ENCODE peak calls at places on chromosomes 16 and 17, in nine cellular contexts. Q is HFFc6; U is right atrium auricular region; B is stimulated activated CD4-positive, alpha-beta T cell treated with anti-CD3 and anti-CD28 coated beads, TNF-alpha, amount 100 ng/mL, for 24 hours; G is HT-29; M is stimulated activated CD8-positive, alpha-beta memory T cell treated with anti-CD3 and anti-CD28 coated beads, Interleukin-4, amount 100 ng/mL, for 1 hour; D is AG10803; F is substantia nigra; N is CD8-positive, alpha-beta T cell. P is an unnamed sample.

GRCh38 chr16:776824-777223 is 11.4 kb downstream of the RPUSD1 start:
- DNase-seq in U (no peak), D (no peak), F (no peak), G (no peak), B (no peak), Q (no peak), M (no peak), N (no peak), P (no peak)

GRCh38 chr16:47037396-47037745 is 63.9 kb upstream of the DNAJA2 start:
- DNase-seq in U (no peak), Q (no peak), D (no peak), B (no peak), N (no peak), M (no peak), G (no peak), F (no peak), P (no peak)

GRCh38 chr17:39553326-39553945 is 54.3 kb downstream of the NEUROD2 start:
- DNase-seq in G (no peak), B (no peak), F (no peak), D (peak; percentile 28), M (no peak), N (no peak), Q (peak; percentile 58), U (no peak), P (peak; percentile 70)

GRCh38 chr16:28925386-28926228 is 569 bp upstream of the RABEP2 start:
- DNase-seq in Q (peak; percentile 70), U (peak; percentile 85), N (peak; percentile 66), D (peak; percentile 83), B (peak; percentile 62), F (no peak), M (peak; percentile 51), G (no peak), P (peak; percentile 69)

GRCh38 chr17:17613708-17614114 is 22.2 kb upstream of the PEMT start:
- DNase-seq in D (peak; percentile 74), B (peak; percentile 8), N (peak; percentile 24), M (no peak), G (peak; percentile 77), F (no peak), U (peak; percentile 67), Q (peak; percentile 76), P (peak; percentile 88)

GRCh38 chr16:1300664-1301476 is 8.6 kb upstream of the UBE2I start:
- DNase-seq in N (peak; percentile 66), B (peak; percentile 49), Q (peak; percentile 44), D (peak; percentile 34), M (peak; percentile 58), F (no peak), U (peak; percentile 62), G (peak; percentile 66), P (peak; percentile 58)

GRCh38 chr16:75591001-75591852 is 25.0 kb downstream of the GABARAPL2 start:
- DNase-seq in B (no peak), Q (peak; percentile 56), G (no peak), D (peak; percentile 77), N (no peak), M (no peak), U (peak; percentile 86), F (peak; percentile 31), P (peak; percentile 75)

GRCh38 chr16:50879873-50880695 is 138.2 kb downstream of the CYLD start:
- DNase-seq in F (peak; percentile 11), G (no peak), D (no peak), N (no peak), U (peak; percentile 52), Q (no peak), B (no peak), M (no peak), P (no peak)

GRCh38 chr17:8360751-8361150 is 15.8 kb downstream of the KRABD2 start:
- DNase-seq in N (no peak), D (no peak), U (no peak), G (no peak), M (no peak), Q (no peak), F (no peak), B (no peak), P (no peak)

GRCh38 chr16:81181013-81181720 is 57.3 kb upstream of the BCO1 start:
- DNase-seq in D (peak; percentile 96), M (no peak), N (no peak), G (peak; percentile 85), B (no peak), Q (peak; percentile 98), U (peak; percentile 96), F (no peak), P (peak; percentile 98)

GRCh38 chr17:37179893-37180292 is 195.9 kb upstream of the C17orf78 start:
- DNase-seq in N (no peak), D (peak; percentile 49), M (no peak), U (no peak), B (no peak), G (no peak), F (no peak), Q (peak; percentile 63), P (peak; percentile 79)

GRCh38 chr17:17349724-17350106 is 46.5 kb downstream of the NT5M start:
- DNase-seq in N (no peak), B (no peak), U (no peak), D (no peak), F (no peak), M (no peak), G (no peak), Q (no peak), P (no peak)

GRCh38 chr17:42221886-42222745 is 27.8 kb upstream of the GHDC start:
- DNase-seq in N (peak; percentile 51), Q (peak; percentile 35), D (peak; percentile 45), M (peak; percentile 42), U (no peak), G (peak; percentile 30), F (no peak), B (peak; percentile 29), P (peak; percentile 83)

GRCh38 chr16:75216576-75216975 is 2.2 kb upstream of the CTRB1 start:
- DNase-seq in Q (no peak), N (no peak), B (no peak), F (no peak), M (no peak), G (no peak), U (no peak), D (no peak), P (no peak)

GRCh38 chr16:72203401-72203800 is 31.4 kb upstream of the PMFBP1 start:
- DNase-seq in U (peak; percentile 62), B (no peak), D (peak; percentile 23), M (no peak), F (peak; percentile 19), G (no peak), Q (peak; percentile 30), N (no peak), P (peak; percentile 47)

GRCh38 chr16:68069511-68070248 is 15.5 kb upstream of the NFATC3 start:
- DNase-seq in N (no peak), G (no peak), D (no peak), M (no peak), F (no peak), B (no peak), Q (no peak), U (no peak), P (no peak)

GRCh38 chr16:80804061-80804450 is 342 bp downstream of the CDYL2 start:
- DNase-seq in D (peak; percentile 75), G (peak; percentile 4), N (peak; percentile 39), F (no peak), U (no peak), B (peak; percentile 28), Q (peak; percentile 66), M (no peak), P (peak; percentile 72)

GRCh38 chr16:85010931-85011845 is at the start of gene ZDHHC7:
- DNase-seq in D (peak; percentile 81), N (peak; percentile 77), U (peak; percentile 87), M (peak; percentile 72), F (peak; percentile 76), Q (peak; percentile 76), G (peak; percentile 89), B (peak; percentile 75), P (peak; percentile 87)

GRCh38 chr16:1443980-1444729 is at the start of gene CCDC154:
- DNase-seq in F (no peak), M (no peak), D (no peak), Q (no peak), G (no peak), U (no peak), B (no peak), N (no peak), P (no peak)

GRCh38 chr16:89522287-89522686 is 14.1 kb downstream of the SPG7 start:
- DNase-seq in F (no peak), M (no peak), B (no peak), Q (no peak), N (no peak), U (no peak), G (no peak), D (no peak), P (no peak)

GRCh38 chr16:87439926-87440325 is 47.8 kb downstream of the MAP1LC3B start:
- DNase-seq in U (no peak), Q (no peak), M (no peak), F (no peak), D (no peak), N (no peak), B (no peak), G (no peak), P (no peak)

GRCh38 chr17:19359151-19359550 is 3.4 kb downstream of the B9D1 start:
- DNase-seq in M (no peak), G (no peak), U (no peak), Q (no peak), B (no peak), D (no peak), F (no peak), N (no peak), P (no peak)

GRCh38 chr17:44569459-44569858 is 12.2 kb downstream of the FZD2 start:
- DNase-seq in N (no peak), M (no peak), F (no peak), B (no peak), G (no peak), U (no peak), Q (no peak), D (no peak), P (no peak)

GRCh38 chr17:74478369-74479100 is 12.1 kb downstream of the CD300A start:
- DNase-seq in B (no peak), G (no peak), N (no peak), F (peak; percentile 11), Q (no peak), D (no peak), M (no peak), U (no peak), P (no peak)

GRCh38 chr17:79051306-79051705 is 23.3 kb upstream of the ENGASE start:
- DNase-seq in F (no peak), M (no peak), N (no peak), U (no peak), B (no peak), Q (no peak), G (no peak), D (no peak), P (no peak)

GRCh38 chr17:75081611-75082540 is 5.9 kb upstream of the SLC16A5 start:
- DNase-seq in D (no peak), N (no peak), G (no peak), F (no peak), B (no peak), U (no peak), M (no peak), Q (no peak), P (no peak)

GRCh38 chr16:19128454-19129210 is 14.9 kb downstream of the ITPRIPL2 start:
- DNase-seq in B (no peak), Q (no peak), N (no peak), U (no peak), M (no peak), G (no peak), F (no peak), D (no peak), P (no peak)

GRCh38 chr16:2507679-2508064 is 6.1 kb upstream of the ATP6V0C start:
- DNase-seq in G (no peak), N (no peak), F (no peak), M (no peak), U (no peak), D (no peak), B (no peak), Q (no peak), P (no peak)

GRCh38 chr16:15493416-15494181 is 59.2 kb downstream of the BMERB1 start:
- DNase-seq in F (no peak), M (no peak), U (no peak), B (no peak), N (no peak), Q (peak; percentile 66), G (no peak), D (peak; percentile 95), P (peak; percentile 40)

GRCh38 chr17:75084039-75084660 is 3.6 kb upstream of the SLC16A5 start:
- DNase-seq in M (no peak), F (no peak), D (no peak), B (no peak), Q (no peak), G (peak; percentile 63), U (no peak), N (no peak), P (peak; percentile 95)

GRCh38 chr16:64615647-64616280 is 506.1 kb downstream of the CDH11 start:
- DNase-seq in D (peak; percentile 60), F (no peak), Q (no peak), U (no peak), N (no peak), G (no peak), B (no peak), M (no peak), P (peak; percentile 50)